ENCODE peak calls at places on chromosomes 12 and 14, in four cellular contexts. G is GM23248, K is mammary epithelial cell, F is MM.1S. L is an unnamed sample.

GRCh38 chr12:7128681-7129593 is at the start of gene RBP5:
- DNase-seq in G (no peak), F (no peak), K (no peak), L (no peak)

GRCh38 chr12:81610955-81611889 is 147.9 kb downstream of the PPFIA2 start:
- DNase-seq in F (peak; percentile 30), K (peak; percentile 2), G (peak; percentile 35), L (no peak)

GRCh38 chr14:105070760-105071137 is 5.5 kb upstream of the GPR132 start:
- DNase-seq in G (peak; percentile 59), K (no peak), F (no peak), L (no peak)

GRCh38 chr12:16325426-16325825 is 22.0 kb upstream of the MGST1 start:
- DNase-seq in K (no peak), F (no peak), G (peak; percentile 9), L (no peak)

GRCh38 chr14:94770251-94770749 is 387 bp upstream of the GSC start:
- DNase-seq in G (no peak), F (no peak), K (no peak), L (peak; percentile 23)

GRCh38 chr14:90045608-90046007 is 16.2 kb upstream of the KCNK13 start:
- DNase-seq in G (no peak), F (no peak), K (no peak), L (no peak)

GRCh38 chr14:91912035-91912434 is 35.5 kb downstream of the FBLN5 start:
- DNase-seq in K (no peak), F (no peak), G (no peak), L (no peak)

GRCh38 chr14:93727039-93727740 is 61.1 kb downstream of the PRIMA1 start:
- DNase-seq in K (no peak), G (no peak), F (no peak), L (no peak)

GRCh38 chr12:60451457-60451856 is 855.6 kb downstream of the SLC16A7 start:
- DNase-seq in G (no peak), F (no peak), K (no peak), L (no peak)

GRCh38 chr12:54134395-54134794 is 54.4 kb downstream of the SMUG1 start:
- DNase-seq in G (no peak), F (no peak), K (no peak), L (no peak)

GRCh38 chr12:113980537-113981337 is 14.6 kb upstream of the RBM19 start:
- DNase-seq in F (peak; percentile 27), G (peak; percentile 87), K (peak; percentile 30), L (peak; percentile 46)

GRCh38 chr12:127241056-127241830 is 1025.7 kb upstream of the TMEM132C start:
- DNase-seq in G (peak; percentile 49), F (no peak), K (peak; percentile 90), L (peak; percentile 87)

GRCh38 chr12:108367436-108367835 is 28.3 kb upstream of the CMKLR1 start:
- DNase-seq in K (no peak), G (peak; percentile 94), F (no peak), L (peak; percentile 20)

GRCh38 chr12:66746489-66747201 is 67.8 kb upstream of the GRIP1 start:
- DNase-seq in G (no peak), F (no peak), K (no peak), L (no peak)
- H3K27me3 ChIP-seq in G (peaks cover 4% of the 10 kb centered on the region), F (no peaks in the 10 kb centered on the region), K (no peaks in the 10 kb centered on the region), L (no peaks in the 10 kb centered on the region)

DNA sequence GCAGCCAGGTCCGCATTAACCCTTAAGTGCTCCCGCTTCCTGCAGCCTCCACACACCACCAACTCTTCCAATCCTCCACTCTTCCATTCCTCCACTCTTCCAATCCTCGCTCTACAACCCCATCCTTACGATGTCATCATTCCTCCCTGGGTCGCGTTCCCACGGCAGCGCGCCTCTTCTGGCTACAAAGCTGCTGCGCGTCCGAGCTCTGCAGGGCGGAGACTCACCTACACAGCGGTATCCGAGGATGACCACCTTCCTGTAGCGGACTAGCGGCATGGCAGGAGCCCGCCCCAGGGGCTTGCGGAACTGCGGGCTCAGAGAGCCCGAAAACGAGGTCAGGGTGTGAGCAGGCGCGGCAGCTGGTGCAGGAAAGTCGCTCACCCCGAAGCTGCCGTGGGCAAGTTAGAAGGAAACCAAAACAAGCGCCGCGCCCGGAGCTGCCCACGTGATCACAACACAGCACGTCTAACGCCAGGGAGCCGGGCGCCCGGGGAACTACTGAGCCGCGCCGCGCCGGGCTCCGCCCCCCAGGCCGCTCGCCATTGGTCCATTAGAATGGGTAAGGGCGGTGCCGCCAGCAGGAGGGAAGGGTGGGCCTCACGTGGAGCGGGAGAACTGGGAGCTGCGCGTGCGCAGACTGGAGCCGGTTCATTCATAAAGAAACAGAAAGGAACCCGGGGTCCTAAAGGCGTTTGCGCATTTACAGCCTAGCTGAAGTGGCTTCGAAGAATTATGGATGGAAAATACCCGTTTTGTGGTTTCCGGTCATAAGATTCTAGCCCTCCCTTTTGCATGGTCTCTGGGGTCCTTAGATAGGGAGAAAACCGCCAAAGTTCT is at the start of gene RHEBL1:
- DNase-seq in F (peak; percentile 99), G (peak; percentile 99), K (peak; percentile 98), L (peak; percentile 83)
- H3K4me3 ChIP-seq in F (peak within 1 kb of the TSS; percentile 92), G (peak within 1 kb of the TSS; percentile 85), K (peak within 1 kb of the TSS; percentile 72), L (peak within 1 kb of the TSS; percentile 86)

GRCh38 chr12:63151061-63151897 is at the start of gene AVPR1A:
- DNase-seq in F (no peak), G (peak; percentile 19), K (no peak), L (no peak)
- TF ChIP-seq EZH2 in F (no peak), G (peak; percentile 82), K (peak; percentile 79), L (no peak)

GRCh38 chr12:11500222-11500860 is 105.0 kb upstream of the PRB2 start:
- DNase-seq in F (peak; percentile 11), K (peak; percentile 73), G (peak; percentile 78), L (peak; percentile 48)
- H3K27me3 ChIP-seq in F (no peaks in the 10 kb centered on the region), K (peaks cover 4% of the 10 kb centered on the region), G (peaks cover 13% of the 10 kb centered on the region), L (peaks cover 18% of the 10 kb centered on the region)

DNA sequence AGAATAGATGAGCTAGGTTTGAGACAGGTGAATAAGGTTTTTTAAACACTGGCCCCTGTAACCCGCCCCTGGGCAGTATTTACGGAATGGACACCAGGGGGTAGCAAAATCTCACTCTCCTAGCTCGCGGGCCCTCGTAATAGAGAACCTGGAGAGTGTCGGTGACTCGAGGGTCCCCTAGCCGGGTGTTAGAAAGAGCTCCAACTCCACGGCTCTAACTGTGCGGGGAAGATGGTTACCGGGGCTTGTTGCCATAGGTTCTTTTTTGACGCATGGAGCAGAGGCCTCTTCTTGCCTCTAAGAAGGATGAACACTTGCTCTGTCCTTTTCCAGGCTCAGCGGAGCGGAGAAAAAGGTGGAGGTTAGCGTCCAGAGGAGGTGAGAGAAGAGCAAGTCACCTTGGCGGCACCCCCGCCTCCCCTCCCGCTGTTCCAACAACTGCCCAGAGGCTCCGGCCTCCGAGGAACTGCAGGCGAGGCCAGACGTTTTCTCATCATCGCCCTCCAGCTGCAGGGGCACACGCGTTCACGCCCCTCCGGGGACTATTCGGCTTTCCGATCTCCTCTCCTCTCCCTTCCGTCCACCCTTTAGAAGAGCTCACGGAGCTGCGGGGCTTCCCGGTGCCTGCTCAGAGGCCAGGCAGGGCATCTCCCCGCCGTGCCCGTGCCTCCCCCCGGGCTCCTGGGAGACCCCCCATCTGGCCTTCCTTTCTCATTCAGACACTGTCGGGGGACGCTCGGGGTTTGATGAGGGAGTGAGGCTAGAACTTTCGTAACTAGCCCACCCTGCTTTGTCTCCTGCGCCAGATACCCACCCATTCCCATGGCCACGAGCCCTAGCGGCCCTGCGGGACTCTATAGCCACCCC is 1.4 kb upstream of the ARHGEF40 start:
- DNase-seq in K (no peak), G (peak; percentile 83), F (peak; percentile 36), L (peak; percentile 22)
- H3K4me3 ChIP-seq in K (no peak overlapping the region), G (peak overlapping the region; percentile 87), F (peak overlapping the region; percentile 22), L (peak overlapping the region; percentile 67)

GRCh38 chr12:99529966-99530365 is 117.6 kb upstream of the GARIN6 start:
- DNase-seq in F (no peak), K (peak; percentile 49), G (peak; percentile 24), L (peak; percentile 77)

GRCh38 chr12:99523853-99524252 is 123.7 kb upstream of the GARIN6 start:
- DNase-seq in F (no peak), G (no peak), K (no peak), L (no peak)

GRCh38 chr12:99528478-99528877 is 119.1 kb upstream of the GARIN6 start:
- DNase-seq in K (no peak), G (no peak), F (no peak), L (no peak)
- TF ChIP-seq EZH2 in K (no peak), G (no peak), F (no peak), L (no peak)

GRCh38 chr14:99259327-99259726 is 12.7 kb downstream of the BCL11B start:
- DNase-seq in F (no peak), G (no peak), K (no peak), L (no peak)

GRCh38 chr14:99261916-99262787 is 9.8 kb downstream of the BCL11B start:
- DNase-seq in G (no peak), K (no peak), F (no peak), L (no peak)

GRCh38 chr14:99260116-99260515 is 11.9 kb downstream of the BCL11B start:
- DNase-seq in K (no peak), G (no peak), F (no peak), L (no peak)

GRCh38 chr14:99258884-99259283 is 13.1 kb downstream of the BCL11B start:
- DNase-seq in K (no peak), G (no peak), F (no peak), L (no peak)

DNA sequence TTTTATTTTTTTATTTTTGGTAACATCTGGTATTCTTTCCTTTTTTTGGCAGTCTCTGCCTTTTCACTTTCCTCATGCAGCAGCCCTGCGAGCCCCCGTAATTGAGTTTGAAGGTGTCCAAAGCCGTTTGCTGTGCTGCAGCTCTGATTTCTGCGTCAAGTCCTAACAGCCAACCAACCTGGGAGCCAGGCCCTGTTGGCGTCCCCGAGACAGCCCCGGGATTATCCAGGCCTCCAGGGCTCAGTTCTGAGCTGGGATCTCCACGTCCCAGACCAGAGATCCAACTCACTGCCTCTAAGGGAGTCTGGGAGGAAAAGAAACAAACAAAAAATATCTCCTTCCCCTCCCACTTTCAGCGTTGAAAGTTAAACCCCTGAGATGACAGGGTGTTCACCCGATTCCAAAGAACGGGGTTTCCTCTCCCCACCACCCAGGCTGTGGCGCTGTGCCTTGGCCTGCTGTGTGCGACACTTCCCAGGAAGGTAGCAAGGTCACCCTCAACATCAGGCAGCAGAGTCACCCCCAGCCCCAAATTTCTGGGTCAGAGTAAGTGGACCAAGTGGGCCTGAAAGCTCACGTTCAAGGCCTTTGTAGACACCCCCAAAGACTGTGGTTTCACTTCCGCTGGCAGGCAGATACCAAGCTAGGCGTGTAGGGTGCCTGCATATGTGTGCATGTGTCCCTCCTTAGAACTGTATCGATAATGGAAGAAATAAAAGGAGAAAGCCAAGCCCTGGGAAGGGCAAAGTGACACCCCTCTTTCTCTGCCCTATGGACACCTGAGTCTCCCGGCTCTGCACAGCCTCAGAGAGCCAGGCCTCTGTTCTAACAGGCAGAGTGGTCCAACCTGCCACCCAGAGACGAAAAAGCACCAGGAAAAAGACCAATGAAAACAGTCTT is 11.1 kb downstream of the BCL11B start:
- DNase-seq in F (no peak), K (no peak), G (no peak), L (no peak)
- H3K27me3 ChIP-seq in F (no peaks in the 10 kb centered on the region), K (no peaks in the 10 kb centered on the region), G (peaks cover 62% of the 10 kb centered on the region), L (peaks cover 23% of the 10 kb centered on the region)